ENCODE peak calls at places on chromosomes 7 and 10, in seven cellular contexts. E is activated T-cell treated with anti-CD3 and anti-CD28 coated beads for 24 hours, A is Caki2, I is tibial artery, R is NCI-H1436, C is T follicular helper cell, W is left colon. Y is an unnamed sample.

GRCh38 chr7:45191361-45191760 is 33.8 kb downstream of the RAMP3 start:
- DNase-seq in C (no peak), A (no peak), E (no peak), I (no peak), W (no peak), R (no peak), Y (no peak)

GRCh38 chr7:37450035-37450434 is 1.4 kb upstream of the ELMO1 start:
- DNase-seq in C (no peak), I (no peak), W (no peak), E (no peak), A (no peak), R (no peak), Y (no peak)

GRCh38 chr7:27834179-27834921 is 94.4 kb downstream of the TAX1BP1 start:
- DNase-seq in R (no peak), I (no peak), E (no peak), W (no peak), C (no peak), A (no peak), Y (no peak)

GRCh38 chr10:71625445-71626175 is 94.0 kb downstream of the C10orf105 start:
- DNase-seq in A (no peak), I (no peak), R (no peak), C (no peak), E (no peak), W (no peak), Y (no peak)

GRCh38 chr10:71829171-71829570 is 21.9 kb downstream of the PSAP start:
- DNase-seq in A (no peak), W (no peak), R (no peak), C (no peak), E (no peak), I (peak; percentile 80), Y (no peak)

GRCh38 chr7:4787947-4788626 is 12.7 kb downstream of the AP5Z1 start:
- DNase-seq in A (no peak), W (no peak), C (no peak), E (no peak), I (no peak), R (no peak), Y (no peak)

GRCh38 chr10:80459047-80459865 is 5.1 kb downstream of the TSPAN14 start:
- DNase-seq in R (no peak), C (peak; percentile 46), A (peak; percentile 47), W (peak; percentile 84), E (peak; percentile 50), I (peak; percentile 75), Y (peak; percentile 64)

GRCh38 chr7:16660702-16661464 is 14.9 kb downstream of the BZW2 start:
- DNase-seq in W (no peak), R (no peak), C (no peak), A (no peak), E (no peak), I (no peak), Y (no peak)

GRCh38 chr10:96370575-96371157 is 11.9 kb upstream of the OPALIN start:
- DNase-seq in R (peak; percentile 24), A (peak; percentile 45), I (no peak), C (peak; percentile 22), W (no peak), E (peak; percentile 33), Y (no peak)

GRCh38 chr10:123967626-123968243 is 76.1 kb upstream of the CPXM2 start:
- DNase-seq in E (peak; percentile 20), A (peak; percentile 15), C (peak; percentile 19), W (peak; percentile 41), R (peak; percentile 69), I (peak; percentile 85), Y (no peak)

GRCh38 chr7:83365746-83366145 is 203.1 kb upstream of the PCLO start:
- DNase-seq in E (no peak), R (no peak), W (no peak), A (no peak), C (no peak), I (no peak), Y (no peak)

GRCh38 chr10:14386202-14386593 is 55.5 kb upstream of the FRMD4A start:
- DNase-seq in R (no peak), C (no peak), W (no peak), E (peak; percentile 52), A (peak; percentile 76), I (no peak), Y (peak; percentile 92)

GRCh38 chr7:732556-732955 is 5.5 kb upstream of the PRKAR1B start:
- DNase-seq in W (no peak), A (no peak), E (no peak), C (no peak), I (no peak), R (no peak), Y (no peak)

GRCh38 chr7:96547371-96547811 is 162.3 kb downstream of the SEM1 start:
- DNase-seq in E (no peak), W (no peak), C (no peak), I (no peak), R (peak; percentile 88), A (no peak), Y (no peak)

GRCh38 chr10:31034041-31034918 is 2.6 kb upstream of the ZNF438 start:
- DNase-seq in A (no peak), E (no peak), C (no peak), R (no peak), I (no peak), W (no peak), Y (peak; percentile 88)

GRCh38 chr10:35471455-35471854 is 133.7 kb upstream of the GJD4 start:
- DNase-seq in A (no peak), W (no peak), C (no peak), I (no peak), R (no peak), E (no peak), Y (no peak)

GRCh38 chr10:110625951-110626855 is 17.9 kb upstream of the RBM20 start:
- DNase-seq in E (no peak), R (no peak), C (no peak), I (no peak), W (no peak), A (no peak), Y (no peak)

GRCh38 chr10:120969219-120969645 is 118.1 kb downstream of the WDR11 start:
- DNase-seq in C (no peak), R (no peak), I (no peak), E (no peak), A (no peak), W (no peak), Y (no peak)

Y was measured in GM04503.